ENCODE peak calls at places on chromosomes 11 and 22, in ten cellular contexts. H, E, Y, V, F, M, N, L, T and I are unnamed samples.

GRCh38 chr11:82842019-82842418 is 58.2 kb downstream of the PRCP start:
- DNase-seq in H (no peak), E (no peak), Y (no peak), V (no peak), F (no peak), M (no peak), N (no peak), L (no peak), T (no peak), I (no peak)

GRCh38 chr11:1564535-1565172 is 7.4 kb downstream of the DUSP8 start:
- DNase-seq in H (peak), E (no peak), Y (peak), V (peak), F (no peak), M (no peak), N (peak), L (peak), T (peak), I (peak)

GRCh38 chr11:82046778-82047177 is 686.9 kb downstream of the FAM181B start:
- DNase-seq in H (no peak), E (no peak), Y (no peak), V (no peak), F (no peak), M (no peak), N (no peak), L (no peak), T (no peak), I (peak)

GRCh38 chr11:48012051-48012391 is 31.7 kb downstream of the PTPRJ start:
- DNase-seq in H (no peak), E (no peak), Y (no peak), V (no peak), F (no peak), M (no peak), N (no peak), L (no peak), T (no peak), I (no peak)

GRCh38 chr11:132099692-132100091 is 729.3 kb downstream of the NTM start:
- DNase-seq in H (peak), E (no peak), Y (no peak), V (no peak), F (no peak), M (peak), N (no peak), L (no peak), T (no peak), I (no peak)

GRCh38 chr22:18024276-18024939 is at the start of gene MICAL3:
- DNase-seq in H (peak), E (peak), Y (peak), V (no peak), F (no peak), M (peak), N (peak), L (no peak), T (peak), I (peak)

GRCh38 chr22:40982482-40983385 is 31.6 kb downstream of the RBX1 start:
- DNase-seq in H (no peak), E (peak), Y (no peak), V (no peak), F (no peak), M (no peak), N (no peak), L (no peak), T (no peak), I (no peak)

GRCh38 chr11:17719940-17720795 is 797 bp downstream of the MYOD1 start:
- DNase-seq in H (peak), E (peak), Y (no peak), V (no peak), F (no peak), M (no peak), N (no peak), L (no peak), T (no peak), I (peak)

GRCh38 chr11:1568451-1568911 is 3.6 kb downstream of the DUSP8 start:
- DNase-seq in H (peak), E (no peak), Y (peak), V (no peak), F (no peak), M (no peak), N (no peak), L (peak), T (no peak), I (no peak)

GRCh38 chr11:130592056-130592455 is 143.6 kb downstream of the ADAMTS15 start:
- DNase-seq in H (no peak), E (no peak), Y (no peak), V (no peak), F (no peak), M (no peak), N (peak), L (no peak), T (no peak), I (peak)

GRCh38 chr11:2257023-2257700 is 13.2 kb downstream of the ASCL2 start:
- DNase-seq in H (no peak), E (no peak), Y (peak), V (no peak), F (no peak), M (no peak), N (peak), L (no peak), T (no peak), I (no peak)

GRCh38 chr22:20611418-20611817 is 104.0 kb downstream of the MED15 start:
- DNase-seq in H (no peak), E (no peak), Y (no peak), V (no peak), F (no peak), M (no peak), N (no peak), L (no peak), T (no peak), I (no peak)

GRCh38 chr11:123173040-123173855 is 21.8 kb downstream of the CLMP start:
- DNase-seq in H (no peak), E (no peak), Y (no peak), V (no peak), F (no peak), M (no peak), N (peak), L (no peak), T (no peak), I (peak)

GRCh38 chr11:69483696-69484426 is 2.4 kb downstream of the LINC01488 start:
- DNase-seq in H (no peak), E (no peak), Y (no peak), V (no peak), F (no peak), M (no peak), N (no peak), L (no peak), T (no peak), I (no peak)

GRCh38 chr11:125257185-125257584 is 92.6 kb downstream of the PKNOX2 start:
- DNase-seq in H (peak), E (no peak), Y (no peak), V (no peak), F (no peak), M (no peak), N (no peak), L (no peak), T (no peak), I (no peak)

GRCh38 chr22:19800306-19800705 is 39.7 kb downstream of the TBX1 start:
- DNase-seq in H (no peak), E (no peak), Y (no peak), V (no peak), F (no peak), M (no peak), N (no peak), L (no peak), T (no peak), I (no peak)

GRCh38 chr11:13487661-13488030 is 8.2 kb downstream of the PTH start:
- DNase-seq in H (no peak), E (peak), Y (peak), V (no peak), F (peak), M (no peak), N (peak), L (no peak), T (no peak), I (peak)

GRCh38 chr22:50189184-50189848 is 3.6 kb downstream of the TRABD start:
- DNase-seq in H (no peak), E (no peak), Y (peak), V (no peak), F (no peak), M (no peak), N (no peak), L (no peak), T (peak), I (no peak)

GRCh38 chr22:49531533-49531895 is 296.2 kb downstream of the BRD1 start:
- DNase-seq in H (no peak), E (no peak), Y (no peak), V (no peak), F (no peak), M (no peak), N (no peak), L (no peak), T (no peak), I (no peak)

GRCh38 chr11:100562102-100562501 is 125.0 kb upstream of the ARHGAP42 start:
- DNase-seq in H (no peak), E (no peak), Y (no peak), V (no peak), F (no peak), M (no peak), N (peak), L (no peak), T (no peak), I (peak)

GRCh38 chr11:36213050-36213840 is 76.0 kb downstream of the COMMD9 start:
- DNase-seq in H (no peak), E (no peak), Y (no peak), V (no peak), F (no peak), M (no peak), N (no peak), L (no peak), T (no peak), I (no peak)

GRCh38 chr22:28911777-28912669 is 28.7 kb downstream of the ZNRF3 start:
- DNase-seq in H (no peak), E (no peak), Y (peak), V (no peak), F (peak), M (no peak), N (no peak), L (no peak), T (no peak), I (peak)

GRCh38 chr11:114256898-114257286 is 39.3 kb upstream of the NNMT start:
- DNase-seq in H (no peak), E (peak), Y (no peak), V (no peak), F (no peak), M (no peak), N (no peak), L (no peak), T (no peak), I (no peak)

GRCh38 chr11:75107187-75107586 is 10.5 kb upstream of the OR2AT4 start:
- DNase-seq in H (no peak), E (no peak), Y (no peak), V (no peak), F (no peak), M (no peak), N (no peak), L (no peak), T (no peak), I (peak)

GRCh38 chr22:26374645-26375044 is 54.4 kb upstream of the ASPHD2 start:
- DNase-seq in H (no peak), E (no peak), Y (no peak), V (no peak), F (no peak), M (no peak), N (no peak), L (no peak), T (no peak), I (no peak)

GRCh38 chr22:26372890-26373289 is 56.2 kb upstream of the ASPHD2 start:
- DNase-seq in H (no peak), E (no peak), Y (no peak), V (no peak), F (no peak), M (no peak), N (no peak), L (no peak), T (no peak), I (no peak)

GRCh38 chr22:26380072-26380471 is 49.0 kb upstream of the ASPHD2 start:
- DNase-seq in H (no peak), E (no peak), Y (no peak), V (no peak), F (no peak), M (no peak), N (no peak), L (no peak), T (no peak), I (no peak)

DNA sequence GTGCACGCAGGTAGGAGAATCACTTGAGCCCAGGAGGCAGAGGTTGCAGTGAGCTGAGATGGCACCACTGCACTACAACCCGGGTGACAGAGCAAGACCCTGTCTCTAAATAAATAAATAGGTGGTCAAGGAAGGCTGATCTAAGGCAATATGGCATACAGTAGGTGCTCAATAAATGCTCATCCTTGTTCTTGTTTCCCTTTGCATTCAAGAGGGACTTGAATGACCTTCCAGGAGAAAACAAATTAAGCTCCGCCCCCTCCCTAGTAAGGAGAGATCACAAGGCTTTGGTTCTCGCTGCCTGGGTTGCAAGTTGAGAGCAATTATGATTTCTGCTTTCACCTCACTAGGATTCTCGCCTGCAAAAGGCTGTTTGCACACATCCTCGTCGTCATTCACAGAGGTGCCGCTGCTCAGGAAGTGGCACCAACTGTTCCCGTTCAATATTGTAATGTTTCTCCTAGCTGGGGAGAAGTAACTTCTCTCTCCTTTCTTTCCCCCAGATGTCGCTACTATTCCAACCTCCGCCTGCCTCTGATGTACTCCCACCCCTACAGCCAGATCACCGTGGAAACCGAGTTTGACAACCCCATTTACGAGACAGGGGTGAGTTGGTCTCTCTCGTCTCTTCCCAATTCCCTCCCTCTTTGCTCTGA is 51.8 kb upstream of the ASPHD2 start:
- DNase-seq in H (no peak), E (no peak), Y (no peak), V (no peak), F (no peak), M (no peak), N (no peak), L (no peak), T (no peak), I (peak)
- TF ChIP-seq CTCF in H (no peak), E (peak), Y (no peak), V (no peak), F (peak), M (no peak), N (peak), L (no peak), T (no peak), I (peak)

DNA sequence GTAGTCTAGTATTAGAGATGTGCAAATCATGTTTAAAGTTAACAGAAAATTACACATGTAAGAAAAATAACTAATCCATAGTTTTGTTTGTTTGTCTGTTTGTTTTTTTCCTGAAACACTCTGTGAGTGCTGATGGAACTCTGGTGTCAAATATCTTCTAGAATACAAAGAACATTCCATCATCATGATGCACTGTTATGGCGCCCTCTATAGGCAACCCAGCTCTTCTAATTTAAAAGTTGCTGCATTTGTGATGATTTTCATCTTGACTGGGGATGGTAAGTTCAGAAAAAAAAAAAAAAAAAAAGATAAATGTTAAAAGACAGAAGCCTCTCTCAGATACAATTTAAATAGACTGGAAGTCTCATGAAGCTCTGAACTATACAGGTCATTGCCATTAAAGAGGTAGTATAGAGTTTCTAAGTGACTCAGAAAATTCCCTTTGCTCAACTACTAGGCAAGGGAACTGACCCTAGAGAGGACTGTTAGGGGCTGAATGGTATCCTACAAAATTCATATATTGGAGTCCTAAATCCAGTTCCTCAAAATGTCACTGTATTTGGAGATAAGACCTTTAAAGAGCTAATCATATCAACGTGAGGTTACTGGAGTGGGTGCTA is 597.2 kb upstream of the ANO3 start:
- DNase-seq in H (peak), E (no peak), Y (no peak), V (no peak), F (peak), M (no peak), N (peak), L (no peak), T (no peak), I (peak)
- TF ChIP-seq CTCF in H (peak), E (peak), Y (no peak), V (no peak), F (peak), M (no peak), N (peak), L (no peak), T (peak), I (peak)

GRCh38 chr11:95676280-95676679 is 113.3 kb downstream of the FAM76B start:
- DNase-seq in H (no peak), E (no peak), Y (no peak), V (no peak), F (no peak), M (no peak), N (no peak), L (no peak), T (no peak), I (no peak)

GRCh38 chr11:95682552-95682951 is 107.0 kb downstream of the FAM76B start:
- DNase-seq in H (no peak), E (no peak), Y (no peak), V (no peak), F (no peak), M (no peak), N (no peak), L (no peak), T (no peak), I (no peak)

GRCh38 chr11:95678988-95679387 is 110.6 kb downstream of the FAM76B start:
- DNase-seq in H (no peak), E (no peak), Y (no peak), V (no peak), F (no peak), M (no peak), N (no peak), L (no peak), T (no peak), I (no peak)

GRCh38 chr11:95684170-95684569 is 105.4 kb downstream of the FAM76B start:
- DNase-seq in H (no peak), E (no peak), Y (no peak), V (no peak), F (no peak), M (no peak), N (no peak), L (no peak), T (no peak), I (no peak)

DNA sequence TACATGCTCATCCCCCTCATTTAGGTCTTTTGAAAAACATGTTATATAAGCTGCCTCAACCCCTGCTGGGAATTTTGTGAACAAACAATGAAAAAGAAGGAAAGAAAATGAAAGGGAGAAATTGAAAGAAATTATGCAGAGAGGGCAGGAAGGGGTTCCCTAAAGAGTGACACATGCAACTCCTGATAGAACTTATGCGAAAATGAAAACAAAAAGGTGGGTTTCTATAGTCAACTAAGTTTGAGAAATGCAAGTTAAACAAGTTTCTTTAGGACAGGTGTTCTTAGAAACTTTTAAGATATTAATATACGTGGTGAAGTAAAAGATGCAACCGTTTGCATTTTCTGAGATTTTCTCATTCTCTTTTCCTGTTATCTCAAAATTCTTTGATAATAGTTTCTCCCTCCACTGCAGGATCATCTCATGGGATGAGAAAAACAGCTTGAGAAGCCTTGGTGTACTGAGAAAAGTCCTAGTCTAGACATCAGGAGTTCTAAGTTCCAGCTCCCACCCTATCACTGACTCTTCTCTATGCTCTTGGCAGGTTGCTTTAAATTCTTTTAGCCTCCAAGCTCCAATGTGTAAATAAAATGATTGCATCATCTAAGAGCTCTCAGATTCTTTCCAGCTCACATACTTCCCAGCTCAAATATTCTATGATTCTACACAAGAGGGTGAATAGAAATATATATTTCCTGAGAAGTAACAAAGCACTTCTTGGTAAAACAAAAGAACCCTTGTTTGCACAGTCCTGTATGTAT is 109.2 kb downstream of the FAM76B start:
- DNase-seq in H (no peak), E (no peak), Y (no peak), V (no peak), F (no peak), M (no peak), N (no peak), L (no peak), T (no peak), I (peak)
- TF ChIP-seq CTCF in H (no peak), E (no peak), Y (no peak), V (no peak), F (no peak), M (no peak), N (no peak), L (no peak), T (no peak), I (no peak)

GRCh38 chr22:30115705-30116104 is 35.4 kb downstream of the HORMAD2 start:
- DNase-seq in H (no peak), E (no peak), Y (no peak), V (no peak), F (no peak), M (no peak), N (no peak), L (no peak), T (no peak), I (no peak)
- TF ChIP-seq CTCF in H (no peak), E (no peak), Y (no peak), V (no peak), F (no peak), M (no peak), N (peak), L (no peak), T (no peak), I (no peak)

DNA sequence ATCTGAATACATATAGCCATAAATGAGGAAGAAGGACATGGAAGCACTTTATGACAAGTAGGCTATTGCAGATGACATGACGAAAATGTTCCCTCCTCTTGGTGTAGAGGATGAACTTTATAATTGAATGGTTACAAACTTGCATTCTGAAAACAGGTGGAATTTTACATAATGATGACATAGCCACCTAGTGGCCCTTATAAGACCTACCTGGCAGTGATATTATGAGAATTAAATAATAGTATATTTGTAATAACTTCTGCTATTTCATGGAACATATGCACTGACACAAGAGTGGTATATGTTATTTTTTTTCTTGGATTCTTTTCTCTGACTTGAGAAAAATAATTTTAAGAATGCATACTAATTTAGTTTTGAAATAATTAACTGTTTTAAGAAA is 22.9 kb downstream of the TRIM22 start:
- DNase-seq in H (no peak), E (no peak), Y (no peak), V (no peak), F (no peak), M (no peak), N (peak), L (no peak), T (no peak), I (peak)
- TF ChIP-seq CTCF in H (peak), E (peak), Y (no peak), V (peak), F (no peak), M (peak), N (peak), L (no peak), T (peak), I (peak)

GRCh38 chr11:133530501-133530835 is 1.8 kb downstream of the OPCML start:
- DNase-seq in H (peak), E (no peak), Y (no peak), V (no peak), F (no peak), M (no peak), N (no peak), L (no peak), T (no peak), I (no peak)
- TF ChIP-seq CTCF in H (no peak), E (no peak), Y (no peak), V (no peak), F (no peak), M (no peak), N (peak), L (no peak), T (no peak), I (no peak)